ENCODE peak calls at places on chromosome 10, in ten cellular contexts. Q, K, W, T, H, F, O, P, A and J are unnamed samples.

GRCh38 chr10:124886195-124886594 is 55.7 kb upstream of the ZRANB1 start:
- DNase-seq in Q (no peak), K (no peak), W (no peak), T (no peak), H (peak; percentile 23), F (no peak), O (no peak), P (no peak), A (no peak), J (no peak)

GRCh38 chr10:62442894-62443674 is 68.9 kb downstream of the ZNF365 start:
- DNase-seq in Q (no peak), K (no peak), W (no peak), T (no peak), H (no peak), F (no peak), O (no peak), P (no peak), A (no peak), J (no peak)

GRCh38 chr10:102745157-102745556 is 1.4 kb downstream of the WBP1L start:
- DNase-seq in Q (no peak), K (no peak), W (no peak), T (no peak), H (no peak), F (no peak), O (no peak), P (no peak), A (no peak), J (no peak)

GRCh38 chr10:110321869-110322620 is 17.3 kb upstream of the SMNDC1 start:
- DNase-seq in Q (no peak), K (no peak), W (no peak), T (no peak), H (no peak), F (no peak), O (no peak), P (no peak), A (no peak), J (no peak)

GRCh38 chr10:63712717-63713115 is 191.5 kb downstream of the REEP3 start:
- DNase-seq in Q (no peak), K (no peak), W (no peak), T (no peak), H (peak; percentile 63), F (no peak), O (no peak), P (no peak), A (no peak), J (no peak)

GRCh38 chr10:26555719-26556368 is 117.7 kb downstream of the APBB1IP start:
- DNase-seq in Q (no peak), K (no peak), W (peak; percentile 48), T (no peak), H (peak; percentile 9), F (no peak), O (peak; percentile 72), P (no peak), A (no peak), J (peak; percentile 73)

GRCh38 chr10:120612756-120613155 is 155.7 kb downstream of the PLPP4 start:
- DNase-seq in Q (no peak), K (no peak), W (no peak), T (no peak), H (no peak), F (no peak), O (no peak), P (no peak), A (no peak), J (no peak)

GRCh38 chr10:114987995-114988394 is 50.0 kb downstream of the TRUB1 start:
- DNase-seq in Q (peak; percentile 51), K (no peak), W (peak; percentile 27), T (no peak), H (peak; percentile 54), F (no peak), O (peak; percentile 8), P (no peak), A (no peak), J (no peak)

GRCh38 chr10:612696-613095 is 76.8 kb downstream of the DIP2C start:
- DNase-seq in Q (no peak), K (no peak), W (no peak), T (no peak), H (no peak), F (no peak), O (no peak), P (no peak), A (no peak), J (no peak)

GRCh38 chr10:35723992-35724391 is 81.9 kb upstream of the FZD8 start:
- DNase-seq in Q (no peak), K (no peak), W (no peak), T (no peak), H (no peak), F (no peak), O (no peak), P (no peak), A (no peak), J (no peak)

GRCh38 chr10:93198401-93199175 is 124.9 kb downstream of the CYP26A1 start:
- DNase-seq in Q (peak; percentile 7), K (no peak), W (no peak), T (no peak), H (peak; percentile 68), F (no peak), O (no peak), P (no peak), A (no peak), J (no peak)

GRCh38 chr10:80392250-80392649 is 16.1 kb upstream of the PRXL2A start:
- DNase-seq in Q (no peak), K (no peak), W (no peak), T (no peak), H (no peak), F (no peak), O (no peak), P (no peak), A (no peak), J (no peak)

GRCh38 chr10:132508497-132509443 is 28.8 kb upstream of the INPP5A start:
- DNase-seq in Q (no peak), K (no peak), W (no peak), T (no peak), H (peak; percentile 69), F (no peak), O (no peak), P (no peak), A (no peak), J (no peak)

GRCh38 chr10:13705526-13706169 is 118.9 kb downstream of the PRPF18 start:
- DNase-seq in Q (no peak), K (no peak), W (no peak), T (no peak), H (no peak), F (no peak), O (no peak), P (no peak), A (no peak), J (no peak)

GRCh38 chr10:69434169-69434568 is 17.1 kb upstream of the TSPAN15 start:
- DNase-seq in Q (no peak), K (no peak), W (no peak), T (no peak), H (peak; percentile 14), F (no peak), O (no peak), P (no peak), A (no peak), J (no peak)

GRCh38 chr10:31083765-31084184 is 52.1 kb upstream of the ZNF438 start:
- DNase-seq in Q (peak; percentile 72), K (peak; percentile 2), W (no peak), T (peak; percentile 10), H (peak; percentile 39), F (peak; percentile 44), O (peak; percentile 54), P (no peak), A (peak; percentile 23), J (no peak)

GRCh38 chr10:71269301-71270288 is 49.5 kb upstream of the SLC29A3 start:
- DNase-seq in Q (no peak), K (no peak), W (no peak), T (no peak), H (peak; percentile 44), F (no peak), O (no peak), P (no peak), A (no peak), J (no peak)

GRCh38 chr10:29827512-29827911 is 192.7 kb upstream of the SVIL start:
- DNase-seq in Q (no peak), K (no peak), W (no peak), T (no peak), H (no peak), F (no peak), O (no peak), P (no peak), A (no peak), J (no peak)

GRCh38 chr10:129870926-129871660 is 93.0 kb downstream of the EBF3 start:
- DNase-seq in Q (no peak), K (peak; percentile 90), W (no peak), T (peak; percentile 71), H (peak; percentile 58), F (no peak), O (no peak), P (no peak), A (no peak), J (no peak)

GRCh38 chr10:84117683-84118394 is 21.5 kb upstream of the GHITM start:
- DNase-seq in Q (no peak), K (no peak), W (no peak), T (no peak), H (no peak), F (no peak), O (peak; percentile 7), P (no peak), A (no peak), J (peak; percentile 37)

GRCh38 chr10:123636598-123637325 is 29.4 kb upstream of the GPR26 start:
- DNase-seq in Q (no peak), K (no peak), W (no peak), T (no peak), H (no peak), F (no peak), O (no peak), P (peak; percentile 13), A (no peak), J (no peak)

GRCh38 chr10:75099952-75100763 is 11.3 kb upstream of the SAMD8 start:
- DNase-seq in Q (peak; percentile 18), K (no peak), W (no peak), T (peak; percentile 4), H (peak; percentile 86), F (peak; percentile 92), O (peak; percentile 43), P (peak; percentile 93), A (peak; percentile 69), J (no peak)

GRCh38 chr10:95480102-95480900 is 80.9 kb downstream of the SORBS1 start:
- DNase-seq in Q (no peak), K (no peak), W (no peak), T (no peak), H (peak; percentile 5), F (peak; percentile 61), O (no peak), P (no peak), A (no peak), J (no peak)

GRCh38 chr10:72276421-72277339 is 3.0 kb downstream of the DDIT4 start:
- DNase-seq in Q (peak; percentile 62), K (no peak), W (no peak), T (no peak), H (peak; percentile 84), F (no peak), O (peak; percentile 71), P (no peak), A (no peak), J (no peak)

GRCh38 chr10:133242611-133243356 is 5.1 kb downstream of the VENTX start:
- DNase-seq in Q (no peak), K (no peak), W (no peak), T (no peak), H (no peak), F (no peak), O (no peak), P (no peak), A (no peak), J (no peak)

GRCh38 chr10:42488416-42488815 is 150.0 kb downstream of the ZNF33B start:
- DNase-seq in Q (peak; percentile 18), K (no peak), W (peak; percentile 36), T (no peak), H (peak; percentile 60), F (no peak), O (no peak), P (no peak), A (no peak), J (no peak)

GRCh38 chr10:121530481-121531075 is 67.7 kb downstream of the FGFR2 start:
- DNase-seq in Q (no peak), K (no peak), W (no peak), T (no peak), H (no peak), F (no peak), O (no peak), P (no peak), A (no peak), J (no peak)

GRCh38 chr10:58698777-58699356 is 186.2 kb downstream of the BICC1 start:
- DNase-seq in Q (no peak), K (no peak), W (no peak), T (no peak), H (peak; percentile 51), F (no peak), O (no peak), P (no peak), A (no peak), J (no peak)